ENCODE peak calls at places on chromosomes 13 and 19, in ten cellular contexts. O is left ventricle myocardium inferior; U is SW 1271; R is stimulated activated CD4-positive, alpha-beta T cell treated with anti-CD3 and anti-CD28 coated beads, Interleukin-15, amount 100 ng/mL, for 1 hour; C is choroid plexus epithelial cell; S is CD4-positive, alpha-beta T cell; B is activated T-cell treated with anti-CD3 and anti-CD28 coated beads, Interleukin-2, amount 50 U/mL, for 1 hour; X is cerebellar nuclear complex; Y is cortex of kidney; V is mucosa of descending colon. A is an unnamed sample.

GRCh38 chr13:28273919-28274318 is 135.6 kb downstream of the PAN3 start:
- DNase-seq in O (no peak), U (no peak), R (no peak), C (peak), S (no peak), B (no peak), X (no peak), Y (no peak), V (no peak), A (no peak)

GRCh38 chr19:42255766-42256750 is 1.1 kb upstream of the ERF start:
- DNase-seq in O (peak), U (peak), R (no peak), C (peak), S (no peak), B (no peak), X (no peak), Y (no peak), V (peak), A (no peak)

GRCh38 chr13:77637583-77637982 is 59.9 kb upstream of the SLAIN1 start:
- DNase-seq in O (no peak), U (no peak), R (no peak), C (no peak), S (no peak), B (no peak), X (no peak), Y (no peak), V (no peak), A (no peak)

GRCh38 chr13:79771493-79771892 is 290.5 kb downstream of the NDFIP2 start:
- DNase-seq in O (no peak), U (no peak), R (no peak), C (no peak), S (no peak), B (no peak), X (no peak), Y (no peak), V (no peak), A (no peak)

GRCh38 chr19:14096272-14096992 is 5.9 kb upstream of the SAMD1 start:
- DNase-seq in O (no peak), U (no peak), R (no peak), C (no peak), S (no peak), B (no peak), X (no peak), Y (no peak), V (no peak), A (no peak)

GRCh38 chr19:19448238-19448544 is 42.7 kb downstream of the GATAD2A start:
- DNase-seq in O (no peak), U (no peak), R (no peak), C (no peak), S (no peak), B (no peak), X (no peak), Y (no peak), V (peak), A (no peak)

GRCh38 chr19:57587529-57587928 is 3.6 kb downstream of the ZIK1 start:
- DNase-seq in O (no peak), U (no peak), R (no peak), C (peak), S (no peak), B (no peak), X (no peak), Y (no peak), V (no peak), A (no peak)

GRCh38 chr13:108993346-108993745 is 363.9 kb downstream of the MYO16 start:
- DNase-seq in O (no peak), U (no peak), R (no peak), C (peak), S (no peak), B (no peak), X (no peak), Y (no peak), V (no peak), A (no peak)

GRCh38 chr19:41870401-41870873 is 6.6 kb upstream of the CD79A start:
- DNase-seq in O (no peak), U (no peak), R (no peak), C (peak), S (no peak), B (peak), X (no peak), Y (no peak), V (no peak), A (no peak)

GRCh38 chr13:24265453-24265852 is 43.9 kb upstream of the C1QTNF9 start:
- DNase-seq in O (no peak), U (no peak), R (no peak), C (no peak), S (no peak), B (no peak), X (no peak), Y (no peak), V (no peak), A (no peak)

GRCh38 chr13:25977216-25977615 is 74.6 kb downstream of the SHISA2 start:
- DNase-seq in O (no peak), U (no peak), R (no peak), C (no peak), S (no peak), B (no peak), X (no peak), Y (no peak), V (no peak), A (no peak)

GRCh38 chr13:113814435-113814821 is 49.4 kb downstream of the GAS6 start:
- DNase-seq in O (no peak), U (no peak), R (no peak), C (peak), S (no peak), B (no peak), X (no peak), Y (no peak), V (no peak), A (no peak)

GRCh38 chr13:109331898-109332297 is 454.5 kb downstream of the IRS2 start:
- DNase-seq in O (no peak), U (no peak), R (no peak), C (peak), S (no peak), B (no peak), X (no peak), Y (no peak), V (no peak), A (no peak)

GRCh38 chr13:114063545-114064515 is 68.6 kb downstream of the RASA3 start:
- DNase-seq in O (peak), U (peak), R (no peak), C (peak), S (no peak), B (no peak), X (no peak), Y (no peak), V (peak), A (no peak)

GRCh38 chr19:31340059-31341025 is 8.9 kb downstream of the TSHZ3 start:
- DNase-seq in O (no peak), U (no peak), R (no peak), C (peak), S (no peak), B (no peak), X (no peak), Y (no peak), V (no peak), A (no peak)

GRCh38 chr19:50377517-50377916 is 1.3 kb downstream of the NR1H2 start:
- DNase-seq in O (no peak), U (no peak), R (no peak), C (no peak), S (no peak), B (no peak), X (no peak), Y (no peak), V (no peak), A (no peak)

GRCh38 chr13:40167327-40167726 is 499.1 kb downstream of the FOXO1 start:
- DNase-seq in O (no peak), U (no peak), R (no peak), C (no peak), S (no peak), B (no peak), X (no peak), Y (no peak), V (no peak), A (no peak)

GRCh38 chr19:38721977-38722773 is 22.1 kb downstream of the CAPN12 start:
- DNase-seq in O (peak), U (no peak), R (no peak), C (no peak), S (no peak), B (no peak), X (no peak), Y (no peak), V (no peak), A (no peak)

GRCh38 chr13:20430296-20430695 is 95.4 kb downstream of the CRYL1 start:
- DNase-seq in O (no peak), U (no peak), R (no peak), C (no peak), S (no peak), B (no peak), X (no peak), Y (no peak), V (no peak), A (no peak)

GRCh38 chr19:55248166-55248675 is 10.6 kb downstream of the PPP6R1 start:
- DNase-seq in O (no peak), U (no peak), R (no peak), C (no peak), S (no peak), B (no peak), X (no peak), Y (no peak), V (no peak), A (peak)

GRCh38 chr13:74062933-74063332 is 71.3 kb downstream of the KLF12 start:
- DNase-seq in O (peak), U (no peak), R (no peak), C (peak), S (no peak), B (peak), X (no peak), Y (no peak), V (no peak), A (peak)

GRCh38 chr19:18090545-18091216 is 3.9 kb upstream of the IL12RB1 start:
- DNase-seq in O (no peak), U (no peak), R (no peak), C (peak), S (no peak), B (no peak), X (no peak), Y (no peak), V (no peak), A (no peak)

GRCh38 chr13:24220086-24220703 is 59.7 kb downstream of the SPATA13 start:
- DNase-seq in O (no peak), U (peak), R (no peak), C (peak), S (peak), B (no peak), X (no peak), Y (no peak), V (no peak), A (peak)

GRCh38 chr13:112118451-112119064 is 51.6 kb downstream of the SOX1 start:
- DNase-seq in O (no peak), U (no peak), R (no peak), C (no peak), S (no peak), B (no peak), X (no peak), Y (no peak), V (no peak), A (no peak)

GRCh38 chr13:36275190-36276002 is 22.2 kb downstream of the CCDC169 start:
- DNase-seq in O (no peak), U (peak), R (no peak), C (peak), S (no peak), B (no peak), X (no peak), Y (no peak), V (no peak), A (no peak)

GRCh38 chr13:113927661-113928581 is 46.0 kb downstream of the C13orf46 start:
- DNase-seq in O (peak), U (no peak), R (no peak), C (peak), S (no peak), B (peak), X (no peak), Y (no peak), V (no peak), A (no peak)

GRCh38 chr19:2547033-2547680 is 71.2 kb downstream of the GADD45B start:
- DNase-seq in O (peak), U (no peak), R (no peak), C (no peak), S (no peak), B (no peak), X (no peak), Y (no peak), V (no peak), A (no peak)

GRCh38 chr19:10219678-10220077 is 11.5 kb downstream of the S1PR2 start:
- DNase-seq in O (no peak), U (no peak), R (no peak), C (peak), S (peak), B (peak), X (no peak), Y (no peak), V (no peak), A (peak)

GRCh38 chr13:71873418-71874276 is 6.6 kb upstream of the DACH1 start:
- DNase-seq in O (no peak), U (no peak), R (no peak), C (no peak), S (no peak), B (no peak), X (no peak), Y (no peak), V (no peak), A (no peak)

GRCh38 chr13:41610426-41610825 is 153.1 kb downstream of the RGCC start:
- DNase-seq in O (peak), U (peak), R (no peak), C (peak), S (no peak), B (no peak), X (no peak), Y (no peak), V (no peak), A (no peak)

GRCh38 chr13:31818236-31818635 is 78.9 kb downstream of the RXFP2 start:
- DNase-seq in O (no peak), U (no peak), R (no peak), C (no peak), S (no peak), B (no peak), X (no peak), Y (no peak), V (no peak), A (no peak)

GRCh38 chr19:39430675-39431593 is 4.8 kb downstream of the RPS16 start:
- DNase-seq in O (no peak), U (peak), R (peak), C (peak), S (no peak), B (peak), X (no peak), Y (no peak), V (no peak), A (no peak)

GRCh38 chr19:46840157-46840942 is 10.3 kb downstream of the AP2S1 start:
- DNase-seq in O (no peak), U (peak), R (peak), C (peak), S (peak), B (peak), X (no peak), Y (no peak), V (peak), A (peak)

GRCh38 chr13:83449666-83450395 is 432.4 kb downstream of the SLITRK1 start:
- DNase-seq in O (no peak), U (peak), R (no peak), C (peak), S (no peak), B (no peak), X (no peak), Y (no peak), V (no peak), A (no peak)

GRCh38 chr13:30713133-30713532 is 22.2 kb upstream of the ALOX5AP start:
- DNase-seq in O (no peak), U (peak), R (no peak), C (no peak), S (no peak), B (no peak), X (no peak), Y (no peak), V (no peak), A (no peak)